ENCODE peak calls at places on chromosome 1, in four cellular contexts. O, Y, N and I are unnamed samples.

GRCh38 chr1:119731741-119732430 is 20.2 kb downstream of the PHGDH start:
- DNase-seq in O (no peak), N (no peak), Y (no peak), I (no peak)

GRCh38 chr1:101379037-101379436 is 142.2 kb downstream of the S1PR1 start:
- DNase-seq in O (no peak), Y (no peak), N (no peak), I (no peak)

GRCh38 chr1:154337253-154337894 is 12.0 kb downstream of the ATP8B2 start:
- DNase-seq in N (no peak), O (no peak), Y (no peak), I (no peak)

GRCh38 chr1:109787211-109787844 is 23.6 kb upstream of the EPS8L3 start:
- DNase-seq in Y (no peak), O (no peak), N (no peak), I (no peak)

GRCh38 chr1:39196244-39197215 is 8.0 kb upstream of the MACF1 start:
- DNase-seq in N (no peak), O (peak; percentile 53), Y (peak; percentile 76), I (peak; percentile 46)

GRCh38 chr1:37244083-37244480 is 209.8 kb upstream of the GRIK3 start:
- DNase-seq in N (no peak), O (no peak), Y (no peak), I (no peak)

GRCh38 chr1:20389551-20389950 is 96.5 kb downstream of the CAMK2N1 start:
- DNase-seq in Y (no peak), N (no peak), O (no peak), I (no peak)

GRCh38 chr1:218344814-218345672 is at the start of gene TGFB2:
- DNase-seq in N (no peak), O (peak; percentile 78), Y (peak; percentile 62), I (peak; percentile 87)

GRCh38 chr1:46065405-46065804 is 67.0 kb downstream of the PIK3R3 start:
- DNase-seq in Y (no peak), O (no peak), N (no peak), I (no peak)

GRCh38 chr1:164781980-164782379 is 223.0 kb downstream of the PBX1 start:
- DNase-seq in Y (no peak), O (no peak), N (no peak), I (no peak)

GRCh38 chr1:164777518-164777917 is 218.5 kb downstream of the PBX1 start:
- DNase-seq in O (no peak), Y (no peak), N (no peak), I (no peak)

GRCh38 chr1:164780111-164780510 is 221.1 kb downstream of the PBX1 start:
- DNase-seq in N (no peak), Y (peak; percentile 79), O (peak; percentile 57), I (peak; percentile 38)

GRCh38 chr1:164780863-164781262 is 221.9 kb downstream of the PBX1 start:
- DNase-seq in N (peak; percentile 55), Y (peak; percentile 91), O (peak; percentile 86), I (peak; percentile 75)

DNA sequence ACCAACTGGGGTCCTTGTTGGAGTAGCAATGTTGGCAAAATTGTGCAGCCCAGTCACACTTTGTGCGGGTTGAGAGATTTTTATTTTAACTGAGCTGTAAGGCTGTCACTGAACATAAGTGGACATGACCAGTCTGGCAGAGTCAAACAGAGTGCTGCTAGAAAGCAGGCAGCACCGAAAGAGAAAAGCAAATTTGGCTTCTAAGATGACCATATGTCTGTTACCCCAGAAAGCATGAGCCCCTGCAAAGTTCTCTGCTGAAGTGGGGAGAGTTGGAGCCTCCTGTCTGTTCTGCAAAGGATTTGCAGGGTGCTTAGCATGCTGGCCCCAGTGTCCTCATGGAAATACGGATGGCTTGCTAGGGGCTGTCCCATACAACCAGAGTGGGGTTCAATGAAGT is 220.4 kb downstream of the PBX1 start:
- DNase-seq in N (no peak), Y (no peak), O (no peak), I (no peak)
- H3K4me3 ChIP-seq in N (no peak overlapping the region), Y (no peak overlapping the region), O (no peak overlapping the region), I (no peak overlapping the region)

DNA sequence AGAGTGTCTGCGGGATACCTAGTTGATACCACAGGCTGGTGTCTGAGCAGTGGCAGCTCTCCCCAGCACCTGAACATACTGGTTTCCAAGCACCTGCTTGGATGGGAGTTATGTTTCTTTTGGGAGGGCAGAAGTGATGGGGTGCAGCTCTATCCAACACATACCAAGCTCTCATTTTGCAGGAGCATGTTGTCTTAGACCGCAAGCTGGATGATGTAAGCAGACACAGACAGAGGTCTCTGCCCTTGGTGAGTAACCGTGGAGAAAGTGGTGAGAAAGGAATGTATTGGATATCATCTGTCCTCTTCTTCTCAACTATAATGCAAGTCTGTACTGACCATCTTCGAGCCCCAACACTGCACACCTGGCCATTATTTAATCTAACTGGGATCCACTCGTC is 37.4 kb downstream of the ZNF496 start:
- DNase-seq in N (peak; percentile 77), Y (peak; percentile 81), O (peak; percentile 75), I (peak; percentile 51)
- H3K4me3 ChIP-seq in N (no peak overlapping the region), Y (no peak overlapping the region), O (no peak overlapping the region), I (no peak overlapping the region)

GRCh38 chr1:212037900-212038299 is 2.4 kb downstream of the DTL start:
- DNase-seq in Y (peak; percentile 16), O (no peak), N (no peak), I (no peak)
- H3K4me3 ChIP-seq in Y (no peak overlapping the region), O (no peak overlapping the region), N (no peak overlapping the region), I (no peak overlapping the region)

GRCh38 chr1:234980224-234980656 is 148.4 kb downstream of the TOMM20 start:
- DNase-seq in Y (no peak), O (no peak), N (no peak), I (no peak)

GRCh38 chr1:234977891-234978396 is 150.7 kb downstream of the TOMM20 start:
- DNase-seq in Y (no peak), O (no peak), N (no peak), I (no peak)

GRCh38 chr1:234979316-234980223 is 149.1 kb downstream of the TOMM20 start:
- DNase-seq in O (no peak), Y (no peak), N (no peak), I (no peak)

GRCh38 chr1:234976880-234977680 is 151.6 kb downstream of the TOMM20 start:
- DNase-seq in N (no peak), O (no peak), Y (no peak), I (no peak)

DNA sequence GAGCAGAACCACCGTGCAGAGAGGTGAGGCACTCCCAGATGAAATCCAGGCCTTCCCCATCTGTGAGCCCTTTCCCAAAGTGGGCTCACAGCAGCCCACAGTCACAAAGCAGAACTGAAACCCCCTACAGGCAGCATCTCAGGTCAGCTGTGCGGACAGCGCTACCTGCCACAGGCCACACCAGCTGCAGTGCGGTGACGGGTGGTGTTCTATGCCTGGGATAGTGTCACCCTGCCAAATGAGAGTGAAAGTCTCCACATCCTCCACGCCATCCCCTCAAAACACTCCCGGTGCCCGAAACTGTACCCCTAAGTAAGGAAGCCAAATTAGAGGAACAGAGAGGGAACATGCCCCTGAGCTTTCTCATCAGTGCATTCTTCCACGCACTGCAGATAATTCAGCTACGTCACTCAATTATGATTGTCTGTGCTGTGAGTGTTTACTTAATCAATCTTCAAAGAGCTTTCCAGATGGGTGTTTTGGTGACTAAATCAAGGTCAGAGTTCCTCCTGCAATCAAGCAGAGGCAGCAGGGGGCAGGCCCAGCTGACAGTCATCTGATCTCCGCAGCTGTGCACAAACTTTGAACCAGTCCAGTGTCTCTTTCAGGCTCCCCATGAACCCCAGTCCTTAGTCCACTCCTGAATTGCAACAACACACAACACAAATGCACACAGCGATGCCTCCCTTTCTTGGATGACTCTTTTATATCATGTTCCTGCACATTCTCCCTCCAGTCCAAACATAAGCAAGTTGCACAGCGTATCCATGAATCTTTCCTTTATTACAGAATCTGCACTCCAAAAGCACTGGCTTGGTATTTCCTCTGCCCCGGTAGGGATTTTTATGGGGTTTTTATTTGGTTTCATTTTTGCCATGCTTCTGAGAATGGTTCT is 150.0 kb downstream of the TOMM20 start:
- DNase-seq in N (no peak), O (peak; percentile 93), Y (peak; percentile 75), I (peak; percentile 50)
- H3K4me3 ChIP-seq in N (no peak overlapping the region), O (no peak overlapping the region), Y (no peak overlapping the region), I (peak overlapping the region; percentile 18)